ENCODE peak calls at places on chromosomes 3 and 15, in ten cellular contexts. One of them, this sample, is unnamed.
A peak's percentile ranks its signal among the peaks of the same experiment; 100 is the strongest.

GRCh38 chr15:69021895-69022294 is 7.4 kb downstream of the NOX5 start:
- DNase-seq in neuronal stem cell: no peak
- DNase-seq in neural crest cell: no peak
- DNase-seq in SW 1271: no peak
- DNase-seq in NCI-H2171: no peak
- DNase-seq in cardiac septum: no peak
- DNase-seq in posterior cingulate gyrus: no peak
- DNase-seq in iris pigment epithelial cell: no peak
- DNase-seq in NCI-H345: no peak
- DNase-seq in GM06990: no peak
- DNase-seq in this sample: no peak

GRCh38 chr3:142963266-142964149 is at the start of gene PAQR9:
- DNase-seq in neuronal stem cell: peak; percentile 52
- DNase-seq in neural crest cell: peak; percentile 49
- DNase-seq in SW 1271: no peak
- DNase-seq in NCI-H2171: peak; percentile 46
- DNase-seq in cardiac septum: no peak
- DNase-seq in posterior cingulate gyrus: peak; percentile 92
- DNase-seq in iris pigment epithelial cell: no peak
- DNase-seq in NCI-H345: peak; percentile 23
- DNase-seq in GM06990: no peak
- DNase-seq in this sample: peak; percentile 66

GRCh38 chr15:50854594-50855490 is 53.6 kb upstream of the AP4E1 start:
- DNase-seq in neuronal stem cell: no peak
- DNase-seq in neural crest cell: no peak
- DNase-seq in SW 1271: no peak
- DNase-seq in NCI-H2171: no peak
- DNase-seq in cardiac septum: no peak
- DNase-seq in posterior cingulate gyrus: no peak
- DNase-seq in iris pigment epithelial cell: peak; percentile 50
- DNase-seq in NCI-H345: no peak
- DNase-seq in GM06990: peak; percentile 44
- DNase-seq in this sample: peak; percentile 50

GRCh38 chr15:32656091-32656860 is 14.8 kb downstream of the SCG5 start:
- DNase-seq in neuronal stem cell: no peak
- DNase-seq in neural crest cell: no peak
- DNase-seq in SW 1271: no peak
- DNase-seq in NCI-H2171: no peak
- DNase-seq in cardiac septum: no peak
- DNase-seq in posterior cingulate gyrus: no peak
- DNase-seq in iris pigment epithelial cell: no peak
- DNase-seq in NCI-H345: no peak
- DNase-seq in GM06990: no peak
- DNase-seq in this sample: no peak

GRCh38 chr15:101121511-101122090 is 130.2 kb downstream of the CHSY1 start:
- DNase-seq in neuronal stem cell: peak; percentile 23
- DNase-seq in neural crest cell: peak; percentile 48
- DNase-seq in SW 1271: no peak
- DNase-seq in NCI-H2171: no peak
- DNase-seq in cardiac septum: peak; percentile 93
- DNase-seq in posterior cingulate gyrus: peak; percentile 91
- DNase-seq in iris pigment epithelial cell: peak; percentile 78
- DNase-seq in NCI-H345: no peak
- DNase-seq in GM06990: peak; percentile 64
- DNase-seq in this sample: peak; percentile 77

GRCh38 chr3:111616417-111617105 is 21.4 kb upstream of the ZBED2 start:
- DNase-seq in neuronal stem cell: no peak
- DNase-seq in neural crest cell: no peak
- DNase-seq in SW 1271: no peak
- DNase-seq in NCI-H2171: no peak
- DNase-seq in cardiac septum: no peak
- DNase-seq in posterior cingulate gyrus: no peak
- DNase-seq in iris pigment epithelial cell: peak; percentile 36
- DNase-seq in NCI-H345: no peak
- DNase-seq in GM06990: peak; percentile 56
- DNase-seq in this sample: no peak

GRCh38 chr15:57890351-57890750 is 175.2 kb downstream of the ALDH1A2 start:
- DNase-seq in neuronal stem cell: no peak
- DNase-seq in neural crest cell: no peak
- DNase-seq in SW 1271: no peak
- DNase-seq in NCI-H2171: no peak
- DNase-seq in cardiac septum: no peak
- DNase-seq in posterior cingulate gyrus: no peak
- DNase-seq in iris pigment epithelial cell: peak; percentile 51
- DNase-seq in NCI-H345: no peak
- DNase-seq in GM06990: no peak
- DNase-seq in this sample: no peak

GRCh38 chr3:20232906-20233305 is 46.9 kb upstream of the SGO1 start:
- DNase-seq in neuronal stem cell: no peak
- DNase-seq in neural crest cell: no peak
- DNase-seq in SW 1271: no peak
- DNase-seq in NCI-H2171: no peak
- DNase-seq in cardiac septum: no peak
- DNase-seq in posterior cingulate gyrus: no peak
- DNase-seq in iris pigment epithelial cell: no peak
- DNase-seq in NCI-H345: no peak
- DNase-seq in GM06990: no peak
- DNase-seq in this sample: no peak

GRCh38 chr15:75229191-75230015 is 27.7 kb downstream of the C15orf39 start:
- DNase-seq in neuronal stem cell: no peak
- DNase-seq in neural crest cell: no peak
- DNase-seq in SW 1271: no peak
- DNase-seq in NCI-H2171: no peak
- DNase-seq in cardiac septum: peak; percentile 43
- DNase-seq in posterior cingulate gyrus: peak; percentile 57
- DNase-seq in iris pigment epithelial cell: no peak
- DNase-seq in NCI-H345: no peak
- DNase-seq in GM06990: no peak
- DNase-seq in this sample: peak; percentile 18

GRCh38 chr3:37590328-37591079 is 271.2 kb upstream of the CTDSPL start:
- DNase-seq in neuronal stem cell: no peak
- DNase-seq in neural crest cell: no peak
- DNase-seq in SW 1271: no peak
- DNase-seq in NCI-H2171: no peak
- DNase-seq in cardiac septum: no peak
- DNase-seq in posterior cingulate gyrus: no peak
- DNase-seq in iris pigment epithelial cell: no peak
- DNase-seq in NCI-H345: no peak
- DNase-seq in GM06990: no peak
- DNase-seq in this sample: no peak

GRCh38 chr3:120780977-120781376 is 38.4 kb downstream of the GTF2E1 start:
- DNase-seq in neuronal stem cell: no peak
- DNase-seq in neural crest cell: no peak
- DNase-seq in SW 1271: no peak
- DNase-seq in NCI-H2171: no peak
- DNase-seq in cardiac septum: no peak
- DNase-seq in posterior cingulate gyrus: no peak
- DNase-seq in iris pigment epithelial cell: peak; percentile 94
- DNase-seq in NCI-H345: no peak
- DNase-seq in GM06990: peak; percentile 70
- DNase-seq in this sample: peak; percentile 11

GRCh38 chr3:156050918-156051317 is 69.5 kb upstream of the KCNAB1 start:
- DNase-seq in neuronal stem cell: no peak
- DNase-seq in neural crest cell: no peak
- DNase-seq in SW 1271: no peak
- DNase-seq in NCI-H2171: no peak
- DNase-seq in cardiac septum: no peak
- DNase-seq in posterior cingulate gyrus: no peak
- DNase-seq in iris pigment epithelial cell: peak; percentile 6
- DNase-seq in NCI-H345: no peak
- DNase-seq in GM06990: no peak
- DNase-seq in this sample: no peak

GRCh38 chr3:140292154-140292553 is 357.2 kb downstream of the CLSTN2 start:
- DNase-seq in neuronal stem cell: no peak
- DNase-seq in neural crest cell: no peak
- DNase-seq in SW 1271: no peak
- DNase-seq in NCI-H2171: no peak
- DNase-seq in cardiac septum: no peak
- DNase-seq in posterior cingulate gyrus: no peak
- DNase-seq in iris pigment epithelial cell: no peak
- DNase-seq in NCI-H345: no peak
- DNase-seq in GM06990: no peak
- DNase-seq in this sample: no peak

This sample was measured in GM13977.